ENCODE peak calls at places on chromosomes 13 and 19, in five cellular contexts. C, N, S, L and U are unnamed samples.

GRCh38 chr13:75196112-75196855 is 285.7 kb downstream of the TBC1D4 start:
- DNase-seq in S (no peak), C (no peak), N (no peak), L (no peak), U (peak; percentile 61)

GRCh38 chr19:2084993-2085720 is 11.0 kb downstream of the MOB3A start:
- DNase-seq in L (no peak), S (no peak), C (no peak), N (peak; percentile 90), U (no peak)

GRCh38 chr19:5941673-5942072 is 27.6 kb downstream of the CAPS start:
- DNase-seq in S (no peak), N (no peak), L (no peak), C (no peak), U (no peak)

GRCh38 chr13:20924758-20925394 is 22.3 kb upstream of the XPO4 start:
- DNase-seq in C (peak; percentile 68), N (peak; percentile 71), L (peak; percentile 90), S (peak; percentile 35), U (peak; percentile 59)

GRCh38 chr13:29859971-29860370 is 9.6 kb upstream of the UBL3 start:
- DNase-seq in S (no peak), C (no peak), N (no peak), L (peak; percentile 39), U (peak; percentile 66)

GRCh38 chr19:3293560-3293959 is 69.1 kb downstream of the CELF5 start:
- DNase-seq in S (no peak), L (no peak), N (no peak), C (no peak), U (no peak)

GRCh38 chr19:38539751-38540150 is 78.0 kb downstream of the MAP4K1 start:
- DNase-seq in S (no peak), C (no peak), N (no peak), L (no peak), U (no peak)

GRCh38 chr19:10112895-10113591 is 1.6 kb downstream of the P2RY11 start:
- DNase-seq in C (peak; percentile 69), L (no peak), S (no peak), N (peak; percentile 58), U (no peak)

GRCh38 chr13:93721483-93721882 is 494.9 kb downstream of the GPC6 start:
- DNase-seq in L (no peak), N (no peak), C (no peak), S (no peak), U (no peak)

GRCh38 chr19:32691952-32692726 is 518 bp downstream of the NUDT19 start:
- DNase-seq in S (peak; percentile 28), L (peak; percentile 66), N (peak; percentile 11), C (peak; percentile 63), U (peak; percentile 38)

GRCh38 chr19:39297931-39298634 is 1.9 kb downstream of the IFNL1 start:
- DNase-seq in S (no peak), L (no peak), C (no peak), N (peak; percentile 31), U (no peak)

GRCh38 chr13:109729031-109729870 is 57.1 kb downstream of the IRS2 start:
- DNase-seq in N (no peak), C (no peak), L (no peak), S (no peak), U (no peak)